ENCODE peak calls at places on chromosomes 2 and 18, in seven cellular contexts. One of them, this sample, is unnamed.

GRCh38 chr2:99127999-99128398 is 13.5 kb upstream of the C2orf15 start:
- DNase-seq in M059J: no peak
- DNase-seq in hepatic stellate cell: no peak
- DNase-seq in iPS-NIHi11: no peak
- DNase-seq in activated CD8-positive, alpha-beta memory T cell treated with anti-CD3 and anti-CD28 coated beads, Interleukin-2, amount 50 U/mL, for 4 hours: no peak
- DNase-seq in heart left ventricle: no peak
- DNase-seq in hypothalamus: no peak
- DNase-seq in this sample: no peak

GRCh38 chr2:204205548-204205947 is 269.0 kb downstream of the ICOS start:
- DNase-seq in hypothalamus: no peak
- DNase-seq in hepatic stellate cell: no peak
- DNase-seq in iPS-NIHi11: peak
- DNase-seq in activated CD8-positive, alpha-beta memory T cell treated with anti-CD3 and anti-CD28 coated beads, Interleukin-2, amount 50 U/mL, for 4 hours: no peak
- DNase-seq in M059J: no peak
- DNase-seq in heart left ventricle: no peak
- DNase-seq in this sample: no peak

GRCh38 chr2:115910270-115910669 is 1467.8 kb downstream of the DPP10 start:
- DNase-seq in activated CD8-positive, alpha-beta memory T cell treated with anti-CD3 and anti-CD28 coated beads, Interleukin-2, amount 50 U/mL, for 4 hours: no peak
- DNase-seq in M059J: no peak
- DNase-seq in hypothalamus: no peak
- DNase-seq in heart left ventricle: no peak
- DNase-seq in iPS-NIHi11: peak
- DNase-seq in hepatic stellate cell: no peak
- DNase-seq in this sample: no peak

GRCh38 chr2:235570966-235571692 is 77.3 kb downstream of the AGAP1 start:
- DNase-seq in iPS-NIHi11: no peak
- DNase-seq in M059J: no peak
- DNase-seq in activated CD8-positive, alpha-beta memory T cell treated with anti-CD3 and anti-CD28 coated beads, Interleukin-2, amount 50 U/mL, for 4 hours: no peak
- DNase-seq in heart left ventricle: no peak
- DNase-seq in hypothalamus: no peak
- DNase-seq in hepatic stellate cell: no peak
- DNase-seq in this sample: no peak

GRCh38 chr2:218125626-218126080 is at the start of gene CXCR2:
- DNase-seq in iPS-NIHi11: peak
- DNase-seq in M059J: no peak
- DNase-seq in heart left ventricle: peak
- DNase-seq in activated CD8-positive, alpha-beta memory T cell treated with anti-CD3 and anti-CD28 coated beads, Interleukin-2, amount 50 U/mL, for 4 hours: no peak
- DNase-seq in hepatic stellate cell: no peak
- DNase-seq in hypothalamus: no peak
- DNase-seq in this sample: no peak

GRCh38 chr2:144595686-144596073 is 75.8 kb upstream of the ZEB2 start:
- DNase-seq in activated CD8-positive, alpha-beta memory T cell treated with anti-CD3 and anti-CD28 coated beads, Interleukin-2, amount 50 U/mL, for 4 hours: no peak
- DNase-seq in hypothalamus: no peak
- DNase-seq in M059J: no peak
- DNase-seq in hepatic stellate cell: no peak
- DNase-seq in iPS-NIHi11: no peak
- DNase-seq in heart left ventricle: no peak
- DNase-seq in this sample: no peak

GRCh38 chr2:162945785-162946184 is 107.2 kb upstream of the KCNH7 start:
- DNase-seq in iPS-NIHi11: no peak
- DNase-seq in hypothalamus: no peak
- DNase-seq in activated CD8-positive, alpha-beta memory T cell treated with anti-CD3 and anti-CD28 coated beads, Interleukin-2, amount 50 U/mL, for 4 hours: no peak
- DNase-seq in M059J: no peak
- DNase-seq in hepatic stellate cell: no peak
- DNase-seq in heart left ventricle: no peak
- DNase-seq in this sample: no peak

GRCh38 chr2:80395251-80395650 is 90.7 kb upstream of the LRRTM1 start:
- DNase-seq in iPS-NIHi11: no peak
- DNase-seq in activated CD8-positive, alpha-beta memory T cell treated with anti-CD3 and anti-CD28 coated beads, Interleukin-2, amount 50 U/mL, for 4 hours: no peak
- DNase-seq in hepatic stellate cell: no peak
- DNase-seq in M059J: no peak
- DNase-seq in hypothalamus: no peak
- DNase-seq in heart left ventricle: no peak
- DNase-seq in this sample: no peak

GRCh38 chr18:35444636-35445035 is 53.1 kb downstream of the INO80C start:
- DNase-seq in heart left ventricle: no peak
- DNase-seq in activated CD8-positive, alpha-beta memory T cell treated with anti-CD3 and anti-CD28 coated beads, Interleukin-2, amount 50 U/mL, for 4 hours: no peak
- DNase-seq in M059J: no peak
- DNase-seq in hypothalamus: peak
- DNase-seq in hepatic stellate cell: no peak
- DNase-seq in iPS-NIHi11: no peak
- DNase-seq in this sample: no peak

GRCh38 chr2:33457588-33458247 is 18.7 kb upstream of the RASGRP3 start:
- DNase-seq in hypothalamus: no peak
- DNase-seq in activated CD8-positive, alpha-beta memory T cell treated with anti-CD3 and anti-CD28 coated beads, Interleukin-2, amount 50 U/mL, for 4 hours: no peak
- DNase-seq in heart left ventricle: peak
- DNase-seq in M059J: no peak
- DNase-seq in hepatic stellate cell: no peak
- DNase-seq in iPS-NIHi11: no peak
- DNase-seq in this sample: peak

GRCh38 chr2:196758474-196759377 is 40.8 kb downstream of the GTF3C3 start:
- DNase-seq in hepatic stellate cell: peak
- DNase-seq in iPS-NIHi11: no peak
- DNase-seq in M059J: peak
- DNase-seq in activated CD8-positive, alpha-beta memory T cell treated with anti-CD3 and anti-CD28 coated beads, Interleukin-2, amount 50 U/mL, for 4 hours: no peak
- DNase-seq in heart left ventricle: no peak
- DNase-seq in hypothalamus: no peak
- DNase-seq in this sample: peak

GRCh38 chr2:98458207-98458606 is 13.5 kb downstream of the INPP4A start:
- DNase-seq in heart left ventricle: no peak
- DNase-seq in hepatic stellate cell: no peak
- DNase-seq in iPS-NIHi11: no peak
- DNase-seq in activated CD8-positive, alpha-beta memory T cell treated with anti-CD3 and anti-CD28 coated beads, Interleukin-2, amount 50 U/mL, for 4 hours: peak
- DNase-seq in hypothalamus: no peak
- DNase-seq in M059J: peak
- DNase-seq in this sample: no peak

GRCh38 chr2:204333861-204334260 is 211.4 kb upstream of the PARD3B start:
- DNase-seq in activated CD8-positive, alpha-beta memory T cell treated with anti-CD3 and anti-CD28 coated beads, Interleukin-2, amount 50 U/mL, for 4 hours: no peak
- DNase-seq in heart left ventricle: no peak
- DNase-seq in M059J: no peak
- DNase-seq in hypothalamus: no peak
- DNase-seq in hepatic stellate cell: no peak
- DNase-seq in iPS-NIHi11: no peak
- DNase-seq in this sample: no peak

GRCh38 chr2:227617316-227618250 is at the start of gene SCYGR4:
- DNase-seq in iPS-NIHi11: no peak
- DNase-seq in hypothalamus: no peak
- DNase-seq in M059J: no peak
- DNase-seq in activated CD8-positive, alpha-beta memory T cell treated with anti-CD3 and anti-CD28 coated beads, Interleukin-2, amount 50 U/mL, for 4 hours: no peak
- DNase-seq in hepatic stellate cell: peak
- DNase-seq in heart left ventricle: no peak
- DNase-seq in this sample: no peak

GRCh38 chr2:238203104-238203972 is at the start of gene ILKAP:
- DNase-seq in iPS-NIHi11: peak
- DNase-seq in activated CD8-positive, alpha-beta memory T cell treated with anti-CD3 and anti-CD28 coated beads, Interleukin-2, amount 50 U/mL, for 4 hours: peak
- DNase-seq in M059J: peak
- DNase-seq in heart left ventricle: peak
- DNase-seq in hypothalamus: peak
- DNase-seq in hepatic stellate cell: peak
- DNase-seq in this sample: peak

GRCh38 chr2:99488999-99489757 is 639 bp downstream of the REV1 start:
- DNase-seq in M059J: peak
- DNase-seq in hepatic stellate cell: peak
- DNase-seq in activated CD8-positive, alpha-beta memory T cell treated with anti-CD3 and anti-CD28 coated beads, Interleukin-2, amount 50 U/mL, for 4 hours: peak
- DNase-seq in hypothalamus: peak
- DNase-seq in heart left ventricle: peak
- DNase-seq in iPS-NIHi11: no peak
- DNase-seq in this sample: peak

GRCh38 chr18:11047156-11047555 is 102.2 kb downstream of the PIEZO2 start:
- DNase-seq in M059J: peak
- DNase-seq in hypothalamus: no peak
- DNase-seq in hepatic stellate cell: peak
- DNase-seq in iPS-NIHi11: no peak
- DNase-seq in heart left ventricle: no peak
- DNase-seq in activated CD8-positive, alpha-beta memory T cell treated with anti-CD3 and anti-CD28 coated beads, Interleukin-2, amount 50 U/mL, for 4 hours: no peak
- DNase-seq in this sample: no peak

GRCh38 chr18:49756671-49757362 is 56.5 kb downstream of the ACAA2 start:
- DNase-seq in hypothalamus: no peak
- DNase-seq in heart left ventricle: no peak
- DNase-seq in iPS-NIHi11: no peak
- DNase-seq in hepatic stellate cell: no peak
- DNase-seq in M059J: no peak
- DNase-seq in activated CD8-positive, alpha-beta memory T cell treated with anti-CD3 and anti-CD28 coated beads, Interleukin-2, amount 50 U/mL, for 4 hours: no peak
- DNase-seq in this sample: no peak

GRCh38 chr2:229174794-229175529 is 96.1 kb downstream of the PID1 start:
- DNase-seq in hypothalamus: no peak
- DNase-seq in M059J: peak
- DNase-seq in hepatic stellate cell: no peak
- DNase-seq in activated CD8-positive, alpha-beta memory T cell treated with anti-CD3 and anti-CD28 coated beads, Interleukin-2, amount 50 U/mL, for 4 hours: no peak
- DNase-seq in iPS-NIHi11: no peak
- DNase-seq in heart left ventricle: peak
- DNase-seq in this sample: no peak

GRCh38 chr2:188315750-188316149 is 24.1 kb downstream of the GULP1 start:
- DNase-seq in iPS-NIHi11: no peak
- DNase-seq in heart left ventricle: no peak
- DNase-seq in M059J: no peak
- DNase-seq in hepatic stellate cell: no peak
- DNase-seq in activated CD8-positive, alpha-beta memory T cell treated with anti-CD3 and anti-CD28 coated beads, Interleukin-2, amount 50 U/mL, for 4 hours: no peak
- DNase-seq in hypothalamus: no peak
- DNase-seq in this sample: no peak

GRCh38 chr2:120546077-120546864 is 189.4 kb upstream of the GLI2 start:
- DNase-seq in activated CD8-positive, alpha-beta memory T cell treated with anti-CD3 and anti-CD28 coated beads, Interleukin-2, amount 50 U/mL, for 4 hours: no peak
- DNase-seq in iPS-NIHi11: no peak
- DNase-seq in hypothalamus: no peak
- DNase-seq in M059J: peak
- DNase-seq in hepatic stellate cell: peak
- DNase-seq in heart left ventricle: peak
- DNase-seq in this sample: no peak

GRCh38 chr2:223486741-223487140 is 115.4 kb downstream of the SCG2 start:
- DNase-seq in hepatic stellate cell: no peak
- DNase-seq in iPS-NIHi11: no peak
- DNase-seq in M059J: peak
- DNase-seq in activated CD8-positive, alpha-beta memory T cell treated with anti-CD3 and anti-CD28 coated beads, Interleukin-2, amount 50 U/mL, for 4 hours: no peak
- DNase-seq in heart left ventricle: no peak
- DNase-seq in hypothalamus: no peak
- DNase-seq in this sample: no peak

GRCh38 chr2:217790681-217791392 is 212.0 kb downstream of the TNS1 start:
- DNase-seq in hepatic stellate cell: peak
- DNase-seq in heart left ventricle: no peak
- DNase-seq in M059J: peak
- DNase-seq in iPS-NIHi11: no peak
- DNase-seq in hypothalamus: no peak
- DNase-seq in activated CD8-positive, alpha-beta memory T cell treated with anti-CD3 and anti-CD28 coated beads, Interleukin-2, amount 50 U/mL, for 4 hours: no peak
- DNase-seq in this sample: no peak

GRCh38 chr2:172095905-172096660 is 6.6 kb downstream of the DLX2 start:
- DNase-seq in hepatic stellate cell: no peak
- DNase-seq in M059J: peak
- DNase-seq in heart left ventricle: no peak
- DNase-seq in hypothalamus: no peak
- DNase-seq in iPS-NIHi11: peak
- DNase-seq in activated CD8-positive, alpha-beta memory T cell treated with anti-CD3 and anti-CD28 coated beads, Interleukin-2, amount 50 U/mL, for 4 hours: no peak
- DNase-seq in this sample: no peak

GRCh38 chr2:67871696-67872320 is 191.0 kb downstream of the C1D start:
- DNase-seq in heart left ventricle: no peak
- DNase-seq in M059J: peak
- DNase-seq in hypothalamus: no peak
- DNase-seq in hepatic stellate cell: no peak
- DNase-seq in iPS-NIHi11: no peak
- DNase-seq in activated CD8-positive, alpha-beta memory T cell treated with anti-CD3 and anti-CD28 coated beads, Interleukin-2, amount 50 U/mL, for 4 hours: no peak
- DNase-seq in this sample: no peak

GRCh38 chr2:25473758-25474335 is 132.1 kb upstream of the DNMT3A start:
- DNase-seq in activated CD8-positive, alpha-beta memory T cell treated with anti-CD3 and anti-CD28 coated beads, Interleukin-2, amount 50 U/mL, for 4 hours: no peak
- DNase-seq in hypothalamus: peak
- DNase-seq in heart left ventricle: peak
- DNase-seq in hepatic stellate cell: no peak
- DNase-seq in M059J: peak
- DNase-seq in iPS-NIHi11: peak
- DNase-seq in this sample: peak

GRCh38 chr2:216219866-216220265 is 110.7 kb downstream of the XRCC5 start:
- DNase-seq in hepatic stellate cell: no peak
- DNase-seq in hypothalamus: no peak
- DNase-seq in activated CD8-positive, alpha-beta memory T cell treated with anti-CD3 and anti-CD28 coated beads, Interleukin-2, amount 50 U/mL, for 4 hours: no peak
- DNase-seq in M059J: no peak
- DNase-seq in iPS-NIHi11: no peak
- DNase-seq in heart left ventricle: no peak
- DNase-seq in this sample: no peak

GRCh38 chr2:188853307-188853706 is 120.9 kb upstream of the COL3A1 start:
- DNase-seq in activated CD8-positive, alpha-beta memory T cell treated with anti-CD3 and anti-CD28 coated beads, Interleukin-2, amount 50 U/mL, for 4 hours: no peak
- DNase-seq in iPS-NIHi11: no peak
- DNase-seq in hypothalamus: no peak
- DNase-seq in M059J: no peak
- DNase-seq in hepatic stellate cell: peak
- DNase-seq in heart left ventricle: no peak
- DNase-seq in this sample: no peak

GRCh38 chr2:160210599-160211138 is 10.6 kb upstream of the ITGB6 start:
- DNase-seq in iPS-NIHi11: peak
- DNase-seq in hypothalamus: peak
- DNase-seq in heart left ventricle: peak
- DNase-seq in activated CD8-positive, alpha-beta memory T cell treated with anti-CD3 and anti-CD28 coated beads, Interleukin-2, amount 50 U/mL, for 4 hours: peak
- DNase-seq in hepatic stellate cell: no peak
- DNase-seq in M059J: peak
- DNase-seq in this sample: no peak

GRCh38 chr18:26133652-26134051 is at the start of gene PSMA8:
- DNase-seq in heart left ventricle: peak
- DNase-seq in M059J: no peak
- DNase-seq in iPS-NIHi11: peak
- DNase-seq in hypothalamus: no peak
- DNase-seq in activated CD8-positive, alpha-beta memory T cell treated with anti-CD3 and anti-CD28 coated beads, Interleukin-2, amount 50 U/mL, for 4 hours: peak
- DNase-seq in hepatic stellate cell: no peak
- DNase-seq in this sample: no peak

GRCh38 chr2:187138240-187138639 is 289.3 kb upstream of the ZSWIM2 start:
- DNase-seq in heart left ventricle: peak
- DNase-seq in hepatic stellate cell: no peak
- DNase-seq in iPS-NIHi11: peak
- DNase-seq in activated CD8-positive, alpha-beta memory T cell treated with anti-CD3 and anti-CD28 coated beads, Interleukin-2, amount 50 U/mL, for 4 hours: no peak
- DNase-seq in M059J: peak
- DNase-seq in hypothalamus: no peak
- DNase-seq in this sample: no peak

GRCh38 chr2:23492941-23493340 is 108.0 kb downstream of the KLHL29 start:
- DNase-seq in hepatic stellate cell: no peak
- DNase-seq in activated CD8-positive, alpha-beta memory T cell treated with anti-CD3 and anti-CD28 coated beads, Interleukin-2, amount 50 U/mL, for 4 hours: no peak
- DNase-seq in iPS-NIHi11: no peak
- DNase-seq in heart left ventricle: no peak
- DNase-seq in hypothalamus: peak
- DNase-seq in M059J: no peak
- DNase-seq in this sample: peak

GRCh38 chr2:70696142-70696541 is 71.9 kb downstream of the ADD2 start:
- DNase-seq in iPS-NIHi11: no peak
- DNase-seq in M059J: no peak
- DNase-seq in hepatic stellate cell: no peak
- DNase-seq in hypothalamus: no peak
- DNase-seq in activated CD8-positive, alpha-beta memory T cell treated with anti-CD3 and anti-CD28 coated beads, Interleukin-2, amount 50 U/mL, for 4 hours: no peak
- DNase-seq in heart left ventricle: no peak
- DNase-seq in this sample: no peak

This sample was measured in NCI-H1417.